ENCODE peak calls at places on chromosome 15, in four cellular contexts. H, P, L and T are unnamed samples.

GRCh38 chr15:76903251-76903681 is 1.9 kb downstream of the SCAPER start:
- DNase-seq in H (peak; percentile 50), P (no peak), L (no peak), T (no peak)

GRCh38 chr15:85706779-85707518 is 87.8 kb downstream of the KLHL25 start:
- DNase-seq in P (no peak), H (no peak), L (no peak), T (no peak)

GRCh38 chr15:50261979-50262378 is 3.5 kb downstream of the HDC start:
- DNase-seq in L (no peak), P (no peak), H (no peak), T (no peak)

GRCh38 chr15:75989045-75989444 is 23.2 kb downstream of the NRG4 start:
- DNase-seq in P (no peak), L (no peak), H (no peak), T (no peak)

GRCh38 chr15:60819860-60820259 is 340.9 kb upstream of the ICE2 start:
- DNase-seq in H (no peak), L (no peak), P (no peak), T (no peak)

GRCh38 chr15:49881866-49882265 is 237.2 kb downstream of the ATP8B4 start:
- DNase-seq in H (no peak), L (no peak), P (no peak), T (no peak)

GRCh38 chr15:98850991-98851776 is 156.4 kb downstream of the PGPEP1L start:
- DNase-seq in L (peak; percentile 87), P (peak; percentile 83), H (peak; percentile 69), T (no peak)

GRCh38 chr15:96234109-96234892 is 96.2 kb upstream of the NR2F2 start:
- DNase-seq in P (no peak), L (no peak), H (peak; percentile 17), T (peak; percentile 40)

GRCh38 chr15:29511663-29512062 is 242.0 kb upstream of the NSMCE3 start:
- DNase-seq in L (no peak), P (no peak), H (no peak), T (no peak)

GRCh38 chr15:62390793-62391543 is 225.9 kb upstream of the C2CD4B start:
- DNase-seq in P (peak; percentile 63), L (peak; percentile 75), H (peak; percentile 76), T (no peak)

GRCh38 chr15:91553455-91553854 is 300.1 kb upstream of the SLCO3A1 start:
- DNase-seq in P (no peak), H (peak; percentile 10), L (peak; percentile 62), T (no peak)

GRCh38 chr15:27747997-27748396 is 351.1 kb downstream of the OCA2 start:
- DNase-seq in H (no peak), P (no peak), L (no peak), T (no peak)

GRCh38 chr15:55383687-55384086 is 24.5 kb downstream of the CCPG1 start:
- DNase-seq in H (no peak), P (no peak), L (no peak), T (no peak)

GRCh38 chr15:65334586-65335231 is 30.2 kb downstream of the RNU5B-1 start:
- DNase-seq in H (peak; percentile 78), L (no peak), P (no peak), T (no peak)
- H3K4me1 ChIP-seq in H (no peaks in the 10 kb centered on the region), L (no peaks in the 10 kb centered on the region), P (peaks cover 15% of the 10 kb centered on the region), T (no peaks in the 10 kb centered on the region)

DNA sequence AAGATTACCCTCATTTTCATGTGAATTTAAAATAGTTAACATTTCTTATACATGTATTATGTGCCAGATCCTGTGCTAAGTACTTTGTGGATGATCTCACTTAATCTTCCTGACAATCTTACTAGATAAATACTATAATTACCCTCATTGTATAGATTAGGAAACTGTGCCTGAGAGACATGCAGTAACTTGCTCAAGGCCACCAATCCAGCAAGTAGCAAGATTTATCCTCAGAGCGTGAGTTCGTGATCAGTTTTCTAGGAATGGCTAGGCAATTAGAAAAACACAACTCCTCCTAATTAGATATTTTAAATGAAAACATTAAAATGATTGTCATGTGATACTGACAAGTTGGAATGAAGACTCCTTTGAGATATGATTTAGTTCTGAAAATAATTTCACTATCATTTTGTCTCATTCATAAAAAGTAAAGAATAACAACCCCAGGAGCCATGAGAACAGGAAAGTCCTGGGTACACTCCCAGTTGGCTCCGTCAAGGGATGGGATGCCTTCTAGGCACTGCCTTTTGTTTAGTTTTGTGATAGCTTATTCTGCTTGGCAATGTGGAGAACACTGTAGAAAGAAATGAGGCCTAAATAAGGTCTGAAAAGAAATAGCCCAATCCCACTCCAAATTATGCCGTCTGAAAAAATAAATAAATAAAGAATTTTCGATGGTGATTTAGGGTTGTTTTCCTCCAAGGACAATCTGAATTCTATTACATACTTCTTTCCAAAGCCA is 61.2 kb downstream of the FBN1 start:
- DNase-seq in P (no peak), H (no peak), L (no peak), T (no peak)
- H3K4me1 ChIP-seq in P (no peaks in the 10 kb centered on the region), H (peaks cover 27% of the 10 kb centered on the region), L (no peaks in the 10 kb centered on the region), T (peaks cover 4% of the 10 kb centered on the region)

GRCh38 chr15:90006217-90007088 is 5.3 kb downstream of the ZNF710 start:
- DNase-seq in H (no peak), P (no peak), L (no peak), T (no peak)

GRCh38 chr15:90002428-90002844 is 1.3 kb downstream of the ZNF710 start:
- DNase-seq in P (peak; percentile 76), L (peak; percentile 78), H (peak; percentile 84), T (no peak)

GRCh38 chr15:90004252-90004651 is 3.1 kb downstream of the ZNF710 start:
- DNase-seq in P (no peak), H (no peak), L (no peak), T (no peak)

GRCh38 chr15:90003736-90004135 is 2.6 kb downstream of the ZNF710 start:
- DNase-seq in L (no peak), P (no peak), H (no peak), T (no peak)

GRCh38 chr15:90004671-90005070 is 3.5 kb downstream of the ZNF710 start:
- DNase-seq in P (no peak), L (no peak), H (no peak), T (peak; percentile 77)
- H3K4me1 ChIP-seq in P (peaks cover 39% of the 10 kb centered on the region), L (peaks cover 39% of the 10 kb centered on the region), H (peaks cover 16% of the 10 kb centered on the region), T (peaks cover 43% of the 10 kb centered on the region)

DNA sequence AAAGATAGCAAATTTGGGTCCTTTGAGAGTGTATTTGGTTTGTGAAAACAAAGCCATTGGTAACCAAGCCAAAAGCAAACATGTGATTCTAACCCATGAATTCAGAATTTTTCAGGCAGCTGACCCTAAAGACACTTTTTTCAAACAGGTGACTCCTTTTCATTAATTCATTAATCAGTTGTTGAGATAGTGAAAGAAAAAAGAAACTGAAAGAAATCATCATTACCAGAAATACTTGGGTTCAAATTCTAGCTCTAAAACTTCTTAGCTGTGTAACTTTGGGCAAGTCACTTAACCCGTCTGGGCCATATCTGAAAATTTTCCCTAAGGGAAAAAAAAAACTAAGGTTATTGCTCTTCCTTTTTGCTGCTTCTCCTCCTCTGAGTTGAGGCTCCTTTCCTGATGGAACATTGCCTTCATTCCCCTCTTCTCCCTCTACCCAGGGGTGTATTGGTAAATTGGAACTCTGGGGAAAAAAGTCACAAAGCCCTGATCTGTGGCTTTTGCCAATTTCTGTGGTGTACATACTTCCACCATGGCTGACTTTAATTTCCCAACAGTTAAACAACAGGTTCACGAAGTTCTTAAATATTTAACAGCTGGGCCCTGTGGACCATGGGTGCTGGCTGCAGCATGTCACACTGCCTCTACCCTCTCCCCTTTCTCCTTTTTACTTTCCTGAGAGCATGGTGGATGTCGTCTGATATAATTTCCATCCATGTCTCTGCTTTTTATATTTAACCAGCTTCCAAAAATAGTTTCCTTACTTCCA is 120.3 kb downstream of the ASB7 start:
- DNase-seq in H (no peak), P (no peak), L (no peak), T (no peak)
- H3K4me1 ChIP-seq in H (peaks cover 35% of the 10 kb centered on the region), P (peaks cover 3% of the 10 kb centered on the region), L (peaks cover 15% of the 10 kb centered on the region), T (peaks cover 57% of the 10 kb centered on the region)

DNA sequence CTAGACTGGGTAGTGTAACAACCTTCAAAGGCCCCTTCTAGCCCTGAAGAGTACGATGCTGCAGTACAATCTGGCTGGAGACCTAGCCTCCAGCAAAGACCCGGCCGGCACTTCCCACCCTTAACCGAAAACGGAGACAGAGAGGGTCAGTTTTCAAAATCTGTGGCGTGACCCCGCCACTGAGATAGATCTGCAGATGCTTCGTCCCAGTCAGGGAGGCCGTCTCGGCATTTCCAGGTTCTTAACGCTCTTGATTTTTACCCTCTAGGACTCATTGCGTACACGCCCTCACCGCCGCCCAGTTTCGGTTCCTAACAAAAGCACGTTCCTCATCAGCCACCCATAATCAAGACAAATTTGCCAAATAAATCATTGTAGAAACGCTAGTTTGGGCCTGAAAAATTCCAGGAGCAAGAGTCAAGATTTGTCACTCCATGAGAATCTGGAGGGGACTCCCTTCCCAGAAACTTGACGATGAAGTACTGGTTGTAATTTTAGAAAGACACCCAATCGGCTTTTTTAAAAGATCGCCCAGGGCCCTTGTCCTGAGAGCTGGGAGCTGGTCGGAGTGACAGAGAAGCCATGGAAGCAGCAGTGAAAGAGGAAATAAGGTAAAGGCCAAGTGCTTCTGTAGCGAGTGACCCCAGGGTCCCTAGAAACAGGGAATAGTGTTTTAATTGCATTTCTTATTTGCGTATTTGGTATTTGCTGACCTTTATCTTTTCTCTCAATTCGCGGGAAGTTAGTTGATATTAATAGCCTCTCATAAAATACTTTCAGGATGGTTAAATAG is 863 bp upstream of the TMEM87A start:
- DNase-seq in L (peak; percentile 83), P (peak; percentile 84), H (peak; percentile 34), T (peak; percentile 54)
- H3K4me1 ChIP-seq in L (peaks cover 41% of the 10 kb centered on the region), P (peaks cover 34% of the 10 kb centered on the region), H (peaks cover 7% of the 10 kb centered on the region), T (peaks cover 24% of the 10 kb centered on the region)

DNA sequence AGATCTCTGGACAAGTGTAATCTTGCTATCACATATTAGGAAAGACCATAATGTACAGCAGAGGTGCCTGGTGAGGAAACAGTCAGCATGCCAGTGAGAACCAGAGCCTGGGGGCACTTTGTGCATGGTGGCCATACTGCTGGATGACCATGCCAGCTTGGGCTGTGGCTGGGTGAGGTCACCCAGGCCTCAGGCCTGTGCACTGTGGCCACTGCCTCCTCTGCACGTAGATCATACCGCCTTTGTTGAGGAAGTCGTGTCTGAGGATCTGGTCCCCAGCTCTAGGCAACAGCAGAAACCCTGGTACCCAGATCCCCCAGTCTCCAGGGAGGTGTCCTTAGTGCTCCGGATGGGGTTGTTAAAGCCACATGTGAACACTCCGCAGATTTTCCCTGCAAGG is 38.9 kb downstream of the ZNF710 start:
- DNase-seq in L (no peak), H (peak; percentile 57), P (no peak), T (no peak)
- H3K4me1 ChIP-seq in L (peaks cover 56% of the 10 kb centered on the region), H (peaks cover 12% of the 10 kb centered on the region), P (peaks cover 27% of the 10 kb centered on the region), T (peaks cover 26% of the 10 kb centered on the region)

GRCh38 chr15:67137319-67137718 is 71.9 kb downstream of the SMAD3 start:
- DNase-seq in L (no peak), P (no peak), H (no peak), T (no peak)

GRCh38 chr15:67135494-67135893 is 70.1 kb downstream of the SMAD3 start:
- DNase-seq in P (no peak), H (no peak), L (no peak), T (no peak)

GRCh38 chr15:67134577-67135492 is 69.4 kb downstream of the SMAD3 start:
- DNase-seq in P (no peak), H (no peak), L (no peak), T (no peak)

GRCh38 chr15:67137951-67138935 is 72.8 kb downstream of the SMAD3 start:
- DNase-seq in L (no peak), H (no peak), P (no peak), T (no peak)

DNA sequence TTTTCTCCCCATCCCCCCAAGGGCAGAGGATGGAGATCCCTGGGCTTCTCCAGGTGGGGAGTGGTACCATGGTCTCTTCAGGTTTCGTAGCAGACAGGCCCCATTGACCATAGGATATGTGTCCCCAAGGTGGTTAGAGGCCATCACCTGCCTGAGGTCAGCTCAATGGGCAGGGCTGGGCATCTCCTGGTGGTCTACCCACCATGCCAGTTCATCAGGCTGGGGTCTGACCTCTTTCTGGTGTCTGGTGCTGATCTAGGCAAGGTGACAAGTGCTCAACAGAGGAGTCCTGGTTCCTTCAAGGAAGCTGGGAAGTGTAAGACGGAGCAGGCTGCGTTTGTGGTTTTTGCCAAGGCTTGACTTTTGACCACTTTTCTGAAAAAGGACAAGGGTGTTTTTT is 71.4 kb downstream of the SMAD3 start:
- DNase-seq in L (no peak), H (no peak), P (no peak), T (no peak)
- H3K4me1 ChIP-seq in L (peaks cover 88% of the 10 kb centered on the region), H (peaks cover 32% of the 10 kb centered on the region), P (peaks cover 24% of the 10 kb centered on the region), T (peaks cover 60% of the 10 kb centered on the region)